ENCODE peak calls at places on chromosomes 4 and X, in nine cellular contexts. A is Kasumi-1, X is fibroblast of mammary gland, E is AG09319, R is endothelial cell, S is Panc1, Y is PC-3, B is HT1080, P is aorta. I is an unnamed sample.

GRCh38 chr4:122827258-122827887 is 742 bp downstream of the FGF2 start:
- DNase-seq in P (peak), R (peak), Y (peak), E (no peak), B (peak), X (peak), A (no peak), S (no peak), I (peak)

GRCh38 chrX:132218100-132218807 is 993 bp downstream of the RAP2C start:
- DNase-seq in P (peak), Y (peak), R (peak), S (no peak), B (peak), A (peak), E (peak), X (peak), I (peak)

GRCh38 chr4:8267077-8267476 is 2.5 kb upstream of the HTRA3 start:
- DNase-seq in X (peak), S (peak), Y (peak), E (no peak), P (peak), R (peak), B (peak), A (peak), I (peak)

GRCh38 chr4:100299441-100299840 is 109.2 kb upstream of the DDIT4L start:
- DNase-seq in P (no peak), E (no peak), Y (no peak), R (no peak), B (no peak), S (no peak), X (no peak), A (no peak), I (no peak)

GRCh38 chr4:20580907-20581306 is 119.4 kb upstream of the PACRGL start:
- DNase-seq in E (no peak), P (no peak), Y (no peak), X (no peak), A (no peak), S (no peak), R (no peak), B (no peak), I (no peak)

GRCh38 chrX:12954981-12955380 is 19.9 kb upstream of the TMSB4X start:
- DNase-seq in X (no peak), P (no peak), R (no peak), S (no peak), B (no peak), A (peak), Y (no peak), E (no peak), I (no peak)

GRCh38 chr4:30717208-30718020 is 2.8 kb upstream of the PCDH7 start:
- DNase-seq in B (no peak), S (no peak), E (no peak), A (peak), X (peak), Y (peak), R (peak), P (peak), I (no peak)

GRCh38 chrX:1051421-1051820 is 161.0 kb downstream of the CRLF2 start:
- DNase-seq in R (no peak), A (no peak), Y (no peak), B (no peak), S (no peak), E (no peak), P (no peak), X (no peak), I (no peak)

GRCh38 chrX:115549008-115549407 is 12.0 kb upstream of the PLS3 start:
- DNase-seq in E (no peak), R (no peak), S (no peak), A (no peak), B (no peak), P (no peak), Y (no peak), X (no peak), I (no peak)

GRCh38 chrX:68508799-68509198 is 9.9 kb downstream of the YIPF6 start:
- DNase-seq in X (peak), P (no peak), A (no peak), Y (peak), E (no peak), S (no peak), R (no peak), B (no peak), I (no peak)

GRCh38 chrX:2550288-2551020 is 49.7 kb upstream of the DHRSX start:
- DNase-seq in S (no peak), E (no peak), R (no peak), A (no peak), B (no peak), X (no peak), Y (no peak), P (no peak), I (peak)

GRCh38 chr4:128528793-128529553 is 241.4 kb upstream of the PGRMC2 start:
- DNase-seq in R (no peak), P (no peak), S (peak), Y (peak), A (no peak), E (peak), B (peak), X (peak), I (no peak)

GRCh38 chr4:102553982-102554381 is 52.8 kb downstream of the NFKB1 start:
- DNase-seq in P (no peak), A (no peak), X (peak), S (no peak), R (no peak), B (no peak), E (no peak), Y (peak), I (no peak)

GRCh38 chr4:676871-677235 is 2.5 kb downstream of the MYL5 start:
- DNase-seq in A (no peak), X (no peak), E (no peak), Y (no peak), B (no peak), R (peak), S (no peak), P (no peak), I (no peak)

GRCh38 chr4:16079046-16079445 is 4.8 kb downstream of the PROM1 start:
- DNase-seq in P (no peak), A (no peak), R (no peak), E (no peak), S (no peak), B (no peak), X (no peak), Y (no peak), I (no peak)

GRCh38 chr4:70945452-70946055 is 43.4 kb downstream of the MOB1B start:
- DNase-seq in S (no peak), A (no peak), B (no peak), X (no peak), E (no peak), Y (no peak), P (no peak), R (no peak), I (no peak)

GRCh38 chrX:48667504-48667903 is 16.1 kb upstream of the WAS start:
- DNase-seq in R (no peak), S (no peak), B (no peak), E (no peak), Y (no peak), P (no peak), X (no peak), A (peak), I (no peak)

GRCh38 chr4:136699905-136700304 is 832.4 kb downstream of the PCDH18 start:
- DNase-seq in E (no peak), B (no peak), A (no peak), R (no peak), Y (no peak), P (no peak), X (no peak), S (no peak), I (no peak)

GRCh38 chrX:140354431-140355120 is 150.3 kb downstream of the SOX3 start:
- DNase-seq in A (no peak), P (no peak), E (no peak), S (no peak), R (no peak), X (no peak), Y (no peak), B (no peak), I (no peak)

GRCh38 chr4:102531441-102531840 is 30.3 kb downstream of the NFKB1 start:
- DNase-seq in Y (no peak), E (no peak), A (no peak), B (no peak), X (no peak), P (no peak), R (no peak), S (no peak), I (no peak)

GRCh38 chrX:9464435-9465371 is at the start of gene TBL1X:
- DNase-seq in E (peak), P (peak), A (peak), Y (peak), B (peak), S (no peak), X (peak), R (peak), I (peak)

GRCh38 chrX:636971-637659 is 6.5 kb downstream of the SHOX start:
- DNase-seq in E (no peak), P (no peak), R (no peak), B (no peak), X (no peak), Y (no peak), S (no peak), A (no peak), I (no peak)